ENCODE peak calls at places on chromosome 3, in five cellular contexts. E is GM23338, Y is ovary, A is PC-3, B is neural progenitor cell. I is an unnamed sample.

GRCh38 chr3:143363276-143363675 is 243.7 kb downstream of the CHST2 start:
- DNase-seq in E (no peak), Y (no peak), A (no peak), B (no peak), I (no peak)

GRCh38 chr3:76021376-76021775 is 236.0 kb upstream of the ZNF717 start:
- DNase-seq in E (no peak), Y (no peak), A (peak; percentile 92), B (no peak), I (no peak)

GRCh38 chr3:9600597-9600996 is 47.0 kb upstream of the LHFPL4 start:
- DNase-seq in E (peak; percentile 87), Y (peak; percentile 47), A (no peak), B (no peak), I (peak; percentile 73)

GRCh38 chr3:103009609-103010008 is 574.8 kb downstream of the ZPLD1 start:
- DNase-seq in E (peak; percentile 1), Y (no peak), A (no peak), B (no peak), I (no peak)

GRCh38 chr3:190301591-190301990 is 20.7 kb downstream of the CLDN1 start:
- DNase-seq in E (no peak), Y (no peak), A (peak; percentile 41), B (no peak), I (no peak)

GRCh38 chr3:89740029-89740880 is 632.8 kb downstream of the EPHA3 start:
- DNase-seq in E (no peak), Y (no peak), A (no peak), B (no peak), I (no peak)

GRCh38 chr3:125437631-125438435 is 62.7 kb upstream of the ZNF148 start:
- DNase-seq in E (peak; percentile 71), Y (peak; percentile 64), A (peak; percentile 61), B (peak; percentile 61), I (peak; percentile 58)

GRCh38 chr3:105278688-105279087 is 88.0 kb upstream of the ALCAM start:
- DNase-seq in E (no peak), Y (no peak), A (no peak), B (no peak), I (no peak)

GRCh38 chr3:155285936-155286335 is 7.5 kb downstream of the STRIT1 start:
- DNase-seq in E (no peak), Y (no peak), A (no peak), B (no peak), I (no peak)

GRCh38 chr3:13016726-13017255 is 56.4 kb downstream of the IQSEC1 start:
- DNase-seq in E (no peak), Y (no peak), A (no peak), B (no peak), I (no peak)
- H3K4me3 ChIP-seq in E (no peak overlapping the region), Y (no peak overlapping the region), A (no peak overlapping the region), B (no peak overlapping the region), I (no peak overlapping the region)

GRCh38 chr3:66048051-66048395 is 9.3 kb upstream of the MAGI1 start:
- DNase-seq in E (no peak), Y (no peak), A (no peak), B (no peak), I (no peak)

GRCh38 chr3:66041828-66042227 is 3.1 kb upstream of the MAGI1 start:
- DNase-seq in E (no peak), Y (no peak), A (no peak), B (no peak), I (no peak)

GRCh38 chr3:66053009-66053782 is 14.5 kb upstream of the MAGI1 start:
- DNase-seq in E (no peak), Y (peak; percentile 21), A (no peak), B (no peak), I (no peak)

GRCh38 chr3:66047321-66048050 is 8.8 kb upstream of the MAGI1 start:
- DNase-seq in E (no peak), Y (no peak), A (no peak), B (no peak), I (no peak)
- H3K27ac ChIP-seq in E (no peak overlapping the region), Y (no peak overlapping the region), A (no peak overlapping the region), B (no peak overlapping the region), I (peak overlapping the region; percentile 15)

GRCh38 chr3:195905970-195906864 is 2.1 kb downstream of the TNK2 start:
- DNase-seq in E (no peak), Y (no peak), A (peak; percentile 61), B (no peak), I (peak; percentile 46)
- H3K4me3 ChIP-seq in E (peak overlapping the region; percentile 75), Y (no peak overlapping the region), A (peak overlapping the region; percentile 74), B (no peak overlapping the region), I (peak overlapping the region; percentile 64)

GRCh38 chr3:123636431-123636841 is 51.6 kb upstream of the HACD2 start:
- DNase-seq in E (peak; percentile 94), Y (no peak), A (no peak), B (peak; percentile 95), I (no peak)
- H3K27ac ChIP-seq in E (peak overlapping the region; percentile 37), Y (no peak overlapping the region), A (no peak overlapping the region), B (peak overlapping the region; percentile 59), I (no peak overlapping the region)

DNA sequence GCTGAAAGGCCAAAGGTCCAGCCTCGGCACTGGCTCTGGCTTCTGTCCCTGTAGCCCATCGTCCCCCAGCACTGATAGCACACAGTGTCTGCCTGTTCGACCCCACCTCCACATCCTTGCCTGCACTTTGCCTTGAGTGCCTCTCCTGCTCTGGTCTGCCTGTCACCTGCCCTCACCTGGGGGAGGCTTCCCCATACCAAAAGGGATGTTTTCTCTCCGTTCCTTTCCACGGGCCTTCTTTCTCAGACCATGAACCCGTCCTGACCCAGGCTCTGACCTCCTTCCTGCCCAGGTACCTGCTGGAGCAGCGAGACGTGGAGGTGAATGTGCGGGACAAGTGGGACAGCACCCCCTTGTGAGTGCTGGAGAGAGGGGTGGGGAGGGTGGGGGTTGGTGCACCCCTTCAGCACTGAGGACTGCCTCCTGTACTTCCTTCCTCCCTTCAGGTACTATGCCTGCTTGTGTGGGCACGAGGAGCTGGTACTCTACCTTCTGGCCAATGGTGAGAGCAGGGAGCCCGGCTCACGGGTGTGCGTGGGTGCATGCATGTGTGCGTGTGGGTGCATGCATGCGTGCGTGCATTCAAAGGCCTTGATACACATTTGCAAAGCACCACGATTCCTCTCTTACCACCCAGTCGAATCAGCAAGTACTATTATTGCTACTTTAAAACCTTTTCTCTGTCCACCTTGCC is 1.5 kb downstream of the ABTB1 start:
- DNase-seq in E (no peak), Y (peak; percentile 25), A (no peak), B (no peak), I (no peak)
- H3K4me3 ChIP-seq in E (peak overlapping the region; percentile 83), Y (peak overlapping the region; percentile 81), A (peak overlapping the region; percentile 84), B (no peak overlapping the region), I (peak overlapping the region; percentile 96)